ENCODE peak calls at places on chromosomes 11 and 22, in five cellular contexts. L, P, T, N and X are unnamed samples.

GRCh38 chr22:37244114-37244921 is at the start of gene RAC2:
- DNase-seq in L (peak), P (peak), T (no peak), N (no peak), X (no peak)

GRCh38 chr22:42716649-42717127 is 4.0 kb downstream of the A4GALT start:
- DNase-seq in L (no peak), P (no peak), T (no peak), N (no peak), X (no peak)

GRCh38 chr11:10397226-10397987 is 57.7 kb upstream of the AMPD3 start:
- DNase-seq in L (no peak), P (no peak), T (no peak), N (no peak), X (no peak)

GRCh38 chr11:102666331-102666957 is 39.1 kb downstream of the MMP27 start:
- DNase-seq in L (no peak), P (no peak), T (peak), N (peak), X (no peak)

GRCh38 chr11:74783241-74783871 is 34.7 kb downstream of the RNF169 start:
- DNase-seq in L (no peak), P (peak), T (no peak), N (no peak), X (no peak)

GRCh38 chr22:39808087-39808486 is 85.5 kb downstream of the ENTHD1 start:
- DNase-seq in L (no peak), P (no peak), T (no peak), N (no peak), X (no peak)

GRCh38 chr11:35145249-35145648 is 6.3 kb downstream of the CD44 start:
- DNase-seq in L (no peak), P (peak), T (no peak), N (no peak), X (no peak)

GRCh38 chr11:69013009-69013951 is at the start of gene MRGPRF:
- DNase-seq in L (peak), P (no peak), T (no peak), N (peak), X (peak)

GRCh38 chr11:2768471-2769408 is 68.9 kb upstream of the KCNQ1OT1 start:
- DNase-seq in L (peak), P (peak), T (no peak), N (peak), X (no peak)

GRCh38 chr11:11464555-11464954 is 111.5 kb upstream of the CSNK2A3 start:
- DNase-seq in L (no peak), P (no peak), T (no peak), N (no peak), X (no peak)

GRCh38 chr11:78344114-78344513 is 73.5 kb downstream of the GAB2 start:
- DNase-seq in L (no peak), P (no peak), T (no peak), N (no peak), X (no peak)